ENCODE peak calls at places on chromosomes 13 and 19, in four cellular contexts. One of them, this sample, is unnamed.

GRCh38 chr13:113855931-113856715 is 7.8 kb downstream of the GAS6 start:
- DNase-seq in fibroblast of mammary gland: no peak
- DNase-seq in HL-60: no peak
- DNase-seq in tibial artery: peak; percentile 61
- DNase-seq in this sample: no peak

GRCh38 chr13:78608705-78609463 is 5.5 kb upstream of the POU4F1 start:
- DNase-seq in tibial artery: no peak
- DNase-seq in HL-60: no peak
- DNase-seq in fibroblast of mammary gland: no peak
- DNase-seq in this sample: no peak

GRCh38 chr19:44611812-44612295 is 1.5 kb upstream of the IGSF23 start:
- DNase-seq in fibroblast of mammary gland: no peak
- DNase-seq in HL-60: no peak
- DNase-seq in tibial artery: no peak
- DNase-seq in this sample: no peak

GRCh38 chr13:40340368-40341085 is 325.9 kb downstream of the FOXO1 start:
- DNase-seq in fibroblast of mammary gland: no peak
- DNase-seq in tibial artery: no peak
- DNase-seq in HL-60: no peak
- DNase-seq in this sample: no peak

GRCh38 chr13:105452895-105453294 is 1082.6 kb downstream of the EFNB2 start:
- DNase-seq in HL-60: no peak
- DNase-seq in fibroblast of mammary gland: no peak
- DNase-seq in tibial artery: no peak
- DNase-seq in this sample: no peak

GRCh38 chr13:32636711-32637110 is 50.5 kb downstream of the PDS5B start:
- DNase-seq in tibial artery: no peak
- DNase-seq in fibroblast of mammary gland: no peak
- DNase-seq in HL-60: no peak
- DNase-seq in this sample: no peak

GRCh38 chr19:9958451-9958850 is 22.1 kb upstream of the OLFM2 start:
- DNase-seq in tibial artery: no peak
- DNase-seq in HL-60: no peak
- DNase-seq in fibroblast of mammary gland: peak; percentile 93
- DNase-seq in this sample: no peak

GRCh38 chr13:64591981-64592380 is 2638.2 kb downstream of the PCDH9 start:
- DNase-seq in tibial artery: no peak
- DNase-seq in HL-60: no peak
- DNase-seq in fibroblast of mammary gland: peak; percentile 3
- DNase-seq in this sample: no peak

GRCh38 chr13:49731766-49732165 is 40.5 kb upstream of the EBPL start:
- DNase-seq in tibial artery: no peak
- DNase-seq in HL-60: no peak
- DNase-seq in fibroblast of mammary gland: peak; percentile 87
- DNase-seq in this sample: no peak

GRCh38 chr19:18460313-18460712 is 22.4 kb upstream of the ISYNA1 start:
- DNase-seq in tibial artery: peak; percentile 88
- DNase-seq in fibroblast of mammary gland: peak; percentile 90
- DNase-seq in HL-60: no peak
- DNase-seq in this sample: no peak

GRCh38 chr13:33236021-33236420 is 49.5 kb downstream of the STARD13 start:
- DNase-seq in fibroblast of mammary gland: peak; percentile 82
- DNase-seq in HL-60: no peak
- DNase-seq in tibial artery: no peak
- DNase-seq in this sample: no peak

GRCh38 chr19:48487944-48488343 is 18.8 kb downstream of the CYTH2 start:
- DNase-seq in fibroblast of mammary gland: peak; percentile 73
- DNase-seq in tibial artery: peak; percentile 89
- DNase-seq in HL-60: no peak
- DNase-seq in this sample: no peak

GRCh38 chr13:36769545-36769944 is 49.5 kb upstream of the RFXAP start:
- DNase-seq in tibial artery: no peak
- DNase-seq in fibroblast of mammary gland: no peak
- DNase-seq in HL-60: no peak
- DNase-seq in this sample: no peak

GRCh38 chr19:34732548-34733255 is 1.3 kb upstream of the ZNF181 start:
- DNase-seq in fibroblast of mammary gland: no peak
- DNase-seq in tibial artery: no peak
- DNase-seq in HL-60: no peak
- DNase-seq in this sample: no peak

GRCh38 chr13:60837806-60838205 is 440.8 kb downstream of the TDRD3 start:
- DNase-seq in tibial artery: no peak
- DNase-seq in HL-60: no peak
- DNase-seq in fibroblast of mammary gland: no peak
- DNase-seq in this sample: no peak

GRCh38 chr13:21343659-21344058 is 115.4 kb downstream of the ZDHHC20 start:
- DNase-seq in tibial artery: no peak
- DNase-seq in fibroblast of mammary gland: no peak
- DNase-seq in HL-60: no peak
- DNase-seq in this sample: no peak

GRCh38 chr13:21342699-21343442 is 116.2 kb downstream of the ZDHHC20 start:
- DNase-seq in HL-60: no peak
- DNase-seq in tibial artery: no peak
- DNase-seq in fibroblast of mammary gland: no peak
- DNase-seq in this sample: no peak

GRCh38 chr13:21347753-21348318 is 111.3 kb downstream of the ZDHHC20 start:
- DNase-seq in fibroblast of mammary gland: no peak
- DNase-seq in tibial artery: no peak
- DNase-seq in HL-60: no peak
- DNase-seq in this sample: no peak

GRCh38 chr13:21341637-21342422 is 117.3 kb downstream of the ZDHHC20 start:
- DNase-seq in fibroblast of mammary gland: no peak
- DNase-seq in tibial artery: no peak
- DNase-seq in HL-60: no peak
- DNase-seq in this sample: no peak

GRCh38 chr13:21344662-21345176 is 114.4 kb downstream of the ZDHHC20 start:
- DNase-seq in fibroblast of mammary gland: no peak
- DNase-seq in tibial artery: no peak
- DNase-seq in HL-60: peak; percentile 72
- DNase-seq in this sample: peak; percentile 55
- H3K4me3 ChIP-seq in fibroblast of mammary gland: no peak overlapping the region
- H3K4me3 ChIP-seq in tibial artery: no peak overlapping the region
- H3K4me3 ChIP-seq in HL-60: peak overlapping the region; percentile 27
- H3K4me3 ChIP-seq in this sample: peak overlapping the region; percentile 34

DNA sequence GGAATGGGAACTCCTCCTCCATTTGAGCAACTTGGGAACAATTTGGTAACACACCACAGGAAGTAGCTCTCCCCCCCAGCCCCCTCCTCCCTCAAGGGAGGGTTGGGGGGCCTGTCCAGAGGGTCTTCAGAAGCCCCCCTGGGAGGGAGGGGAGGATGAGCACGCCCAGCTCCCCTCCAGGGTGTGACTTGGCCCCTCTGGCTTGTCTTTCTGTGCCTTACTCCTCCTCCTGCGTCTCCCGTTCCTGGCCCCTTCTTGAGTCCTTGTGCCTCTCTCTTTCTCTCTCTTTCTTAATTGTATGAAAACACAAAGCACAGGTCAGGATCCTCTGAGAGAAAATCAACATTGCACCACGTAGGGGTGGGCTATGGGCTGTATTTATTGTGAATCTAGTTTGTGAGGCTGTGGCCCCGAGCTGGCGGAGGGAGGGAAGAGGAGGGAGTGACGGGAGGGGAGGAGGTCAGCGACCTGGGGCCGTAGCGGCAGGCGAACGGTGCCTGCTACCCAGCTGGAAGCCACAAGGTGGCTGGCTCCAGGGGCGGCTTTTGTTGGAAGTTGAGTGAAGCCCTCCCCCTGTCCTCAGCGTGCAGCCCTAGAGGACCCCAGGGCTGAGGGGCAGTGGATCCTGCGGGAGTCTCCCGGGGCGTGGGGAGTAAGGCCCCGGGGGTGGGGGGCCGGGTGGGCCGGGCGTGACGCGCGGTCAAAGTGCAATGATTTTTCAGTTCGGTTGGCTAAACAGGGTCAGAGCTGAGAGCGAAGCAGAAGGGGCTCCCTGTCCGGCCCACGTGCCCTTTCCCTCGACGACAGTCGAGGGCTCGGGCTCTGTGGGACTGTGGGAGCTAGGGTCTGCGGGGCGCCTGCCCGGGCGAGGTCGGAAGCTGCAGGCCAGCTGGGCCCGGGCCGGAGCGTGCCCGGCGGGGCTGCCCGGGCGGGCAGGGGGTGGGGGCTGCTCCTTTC is 6.4 kb downstream of the LYL1 start:
- DNase-seq in tibial artery: no peak
- DNase-seq in fibroblast of mammary gland: no peak
- DNase-seq in HL-60: peak; percentile 83
- DNase-seq in this sample: no peak
- H3K4me3 ChIP-seq in tibial artery: peak overlapping the region; percentile 9
- H3K4me3 ChIP-seq in fibroblast of mammary gland: no peak overlapping the region
- H3K4me3 ChIP-seq in HL-60: peak overlapping the region; percentile 40
- H3K4me3 ChIP-seq in this sample: no peak overlapping the region

GRCh38 chr13:98332222-98332621 is 155.2 kb upstream of the RNF113B start:
- DNase-seq in fibroblast of mammary gland: no peak
- DNase-seq in tibial artery: no peak
- DNase-seq in HL-60: no peak
- DNase-seq in this sample: no peak

GRCh38 chr13:98333481-98333880 is 156.4 kb upstream of the RNF113B start:
- DNase-seq in HL-60: no peak
- DNase-seq in fibroblast of mammary gland: no peak
- DNase-seq in tibial artery: no peak
- DNase-seq in this sample: no peak

GRCh38 chr13:98334620-98335205 is 157.6 kb upstream of the RNF113B start:
- DNase-seq in fibroblast of mammary gland: no peak
- DNase-seq in tibial artery: no peak
- DNase-seq in HL-60: no peak
- DNase-seq in this sample: no peak

GRCh38 chr13:98335721-98336120 is 158.7 kb upstream of the RNF113B start:
- DNase-seq in tibial artery: no peak
- DNase-seq in fibroblast of mammary gland: no peak
- DNase-seq in HL-60: no peak
- DNase-seq in this sample: no peak

DNA sequence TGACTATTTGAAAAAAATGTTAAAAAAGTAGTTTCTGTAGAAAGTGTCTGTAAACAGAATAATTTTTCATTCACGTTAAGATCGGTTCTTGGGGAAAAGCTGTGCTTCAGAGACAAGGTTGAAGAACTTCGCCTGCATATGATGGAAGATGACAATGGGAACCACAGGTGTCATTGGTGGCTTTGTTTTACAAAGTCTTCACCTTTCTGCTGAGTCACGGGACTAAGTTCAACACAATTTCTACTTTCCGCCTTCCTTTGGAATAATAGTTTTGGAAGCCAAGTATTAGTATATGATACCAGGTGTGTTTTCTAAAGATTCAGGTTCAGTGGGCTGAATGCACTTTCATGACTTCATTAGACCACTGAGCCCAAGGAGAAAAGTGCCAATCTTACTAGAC is 155.6 kb upstream of the RNF113B start:
- DNase-seq in tibial artery: no peak
- DNase-seq in HL-60: no peak
- DNase-seq in fibroblast of mammary gland: no peak
- DNase-seq in this sample: no peak
- H3K4me3 ChIP-seq in tibial artery: no peak overlapping the region
- H3K4me3 ChIP-seq in HL-60: no peak overlapping the region
- H3K4me3 ChIP-seq in fibroblast of mammary gland: no peak overlapping the region
- H3K4me3 ChIP-seq in this sample: no peak overlapping the region

GRCh38 chr19:16198363-16198636 is 589 bp downstream of the AP1M1 start:
- DNase-seq in HL-60: no peak
- DNase-seq in fibroblast of mammary gland: no peak
- DNase-seq in tibial artery: no peak
- DNase-seq in this sample: no peak
- H3K4me3 ChIP-seq in HL-60: peak overlapping the region; percentile 99
- H3K4me3 ChIP-seq in fibroblast of mammary gland: peak overlapping the region; percentile 94
- H3K4me3 ChIP-seq in tibial artery: peak overlapping the region; percentile 97
- H3K4me3 ChIP-seq in this sample: peak overlapping the region; percentile 96

GRCh38 chr13:31245974-31246373 is 46.2 kb downstream of the B3GLCT start:
- DNase-seq in tibial artery: no peak
- DNase-seq in HL-60: no peak
- DNase-seq in fibroblast of mammary gland: no peak
- DNase-seq in this sample: no peak
- H3K4me3 ChIP-seq in tibial artery: no peak overlapping the region
- H3K4me3 ChIP-seq in HL-60: no peak overlapping the region
- H3K4me3 ChIP-seq in fibroblast of mammary gland: no peak overlapping the region
- H3K4me3 ChIP-seq in this sample: no peak overlapping the region

GRCh38 chr19:4371209-4371897 is 28.0 kb downstream of the MPND start:
- DNase-seq in HL-60: no peak
- DNase-seq in tibial artery: peak; percentile 60
- DNase-seq in fibroblast of mammary gland: no peak
- DNase-seq in this sample: no peak

GRCh38 chr19:4371898-4372629 is 28.3 kb downstream of the SH3GL1 start:
- DNase-seq in tibial artery: peak; percentile 66
- DNase-seq in HL-60: no peak
- DNase-seq in fibroblast of mammary gland: no peak
- DNase-seq in this sample: no peak

GRCh38 chr19:4369888-4370260 is 26.5 kb downstream of the MPND start:
- DNase-seq in HL-60: peak; percentile 75
- DNase-seq in fibroblast of mammary gland: peak; percentile 59
- DNase-seq in tibial artery: peak; percentile 68
- DNase-seq in this sample: peak; percentile 60

GRCh38 chr19:4369109-4369887 is 25.9 kb downstream of the MPND start:
- DNase-seq in fibroblast of mammary gland: peak; percentile 47
- DNase-seq in HL-60: peak; percentile 23
- DNase-seq in tibial artery: peak; percentile 69
- DNase-seq in this sample: peak; percentile 83

DNA sequence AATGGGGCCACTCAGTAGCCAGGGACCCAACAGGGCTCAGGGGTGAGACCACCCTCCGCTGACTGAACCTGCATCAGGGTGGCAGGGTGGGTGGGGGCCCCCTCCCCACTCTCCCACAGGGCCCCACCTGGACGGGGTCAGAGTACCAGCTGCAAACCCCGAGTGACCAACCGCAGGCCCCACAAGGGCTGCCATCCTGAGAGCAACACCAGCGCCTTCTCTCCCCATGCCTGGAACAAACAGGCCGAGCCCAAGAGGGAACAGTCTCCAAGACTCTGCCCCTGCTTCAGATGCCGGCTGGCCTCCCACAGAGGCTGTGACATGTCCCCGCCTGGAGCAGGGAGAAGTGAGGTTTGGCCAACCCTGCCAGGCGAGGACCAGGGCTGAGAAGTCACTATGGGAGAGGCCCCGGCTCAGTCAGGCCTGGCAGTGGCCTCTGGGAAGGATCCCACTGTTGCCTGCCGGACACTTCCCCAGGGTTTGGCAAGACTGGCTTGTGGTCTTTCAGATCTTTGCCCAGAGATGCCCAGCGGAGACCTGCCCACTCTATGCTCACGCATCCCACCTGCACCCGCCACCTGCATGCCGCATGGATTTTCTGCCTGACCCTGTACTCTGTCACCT is 27.2 kb downstream of the MPND start:
- DNase-seq in HL-60: no peak
- DNase-seq in fibroblast of mammary gland: no peak
- DNase-seq in tibial artery: peak; percentile 64
- DNase-seq in this sample: no peak
- H3K4me3 ChIP-seq in HL-60: no peak overlapping the region
- H3K4me3 ChIP-seq in fibroblast of mammary gland: no peak overlapping the region
- H3K4me3 ChIP-seq in tibial artery: no peak overlapping the region
- H3K4me3 ChIP-seq in this sample: peak overlapping the region; percentile 75

This sample was measured in CD8-positive, alpha-beta memory T cell.